ENCODE peak calls at places on chromosomes 16 and 17, in six cellular contexts. D, G, W, M, V and J are unnamed samples.
A peak's percentile ranks its signal among the peaks of the same experiment; 100 is the strongest.

GRCh38 chr16:15035163-15035729 is 20.6 kb downstream of the NTAN1 start:
- DNase-seq in D (no peak), G (no peak), W (no peak), M (no peak), V (no peak), J (no peak)

GRCh38 chr17:57921342-57921741 is 33.9 kb downstream of the CUEDC1 start:
- DNase-seq in D (no peak), G (no peak), W (no peak), M (peak; percentile 58), V (no peak), J (no peak)

GRCh38 chr16:67943256-67943618 is 683 bp downstream of the LCAT start:
- DNase-seq in D (no peak), G (no peak), W (no peak), M (no peak), V (no peak), J (no peak)

GRCh38 chr16:58056580-58056979 is 31.0 kb downstream of the MMP15 start:
- DNase-seq in D (no peak), G (no peak), W (no peak), M (no peak), V (no peak), J (no peak)

GRCh38 chr16:81823734-81824133 is 44.6 kb downstream of the PLCG2 start:
- DNase-seq in D (no peak), G (no peak), W (no peak), M (no peak), V (no peak), J (no peak)

GRCh38 chr17:48553837-48554236 is 8.9 kb upstream of the HOXB2 start:
- DNase-seq in D (no peak), G (no peak), W (no peak), M (peak; percentile 52), V (no peak), J (no peak)

GRCh38 chr16:11361751-11362742 is 16.8 kb downstream of the RMI2 start:
- DNase-seq in D (no peak), G (no peak), W (peak; percentile 56), M (no peak), V (no peak), J (no peak)

GRCh38 chr16:68079616-68080344 is 5.4 kb upstream of the NFATC3 start:
- DNase-seq in D (peak; percentile 88), G (no peak), W (peak; percentile 78), M (peak; percentile 14), V (no peak), J (no peak)

GRCh38 chr16:30136971-30137601 is 14.1 kb upstream of the MAPK3 start:
- DNase-seq in D (no peak), G (no peak), W (no peak), M (no peak), V (no peak), J (no peak)

GRCh38 chr17:62888148-62888547 is 77.9 kb upstream of the TANC2 start:
- DNase-seq in D (no peak), G (no peak), W (no peak), M (no peak), V (no peak), J (no peak)

GRCh38 chr17:14118951-14119350 is 49.6 kb downstream of the COX10 start:
- DNase-seq in D (no peak), G (no peak), W (no peak), M (no peak), V (no peak), J (no peak)

GRCh38 chr17:75808905-75809621 is 24.5 kb downstream of the UNK start:
- DNase-seq in D (peak; percentile 80), G (peak; percentile 29), W (no peak), M (peak; percentile 42), V (peak; percentile 27), J (peak; percentile 49)

GRCh38 chr17:67095803-67096202 is 51.4 kb downstream of the CACNG1 start:
- DNase-seq in D (no peak), G (no peak), W (no peak), M (peak; percentile 50), V (no peak), J (no peak)

GRCh38 chr16:5438591-5438990 is 341.0 kb upstream of the EEF2KMT start:
- DNase-seq in D (no peak), G (peak; percentile 26), W (no peak), M (no peak), V (no peak), J (no peak)

GRCh38 chr16:59633996-59634579 is 900.0 kb upstream of the GOT2 start:
- DNase-seq in D (no peak), G (no peak), W (no peak), M (peak; percentile 70), V (no peak), J (no peak)

GRCh38 chr17:27807567-27808470 is 7.5 kb upstream of the NOS2 start:
- DNase-seq in D (peak; percentile 14), G (no peak), W (peak; percentile 11), M (no peak), V (no peak), J (peak; percentile 52)

GRCh38 chr17:78337244-78338109 is 22.4 kb downstream of the SOCS3 start:
- DNase-seq in D (no peak), G (peak; percentile 42), W (peak; percentile 66), M (peak; percentile 82), V (no peak), J (peak; percentile 71)

GRCh38 chr16:67268136-67268579 is 11.2 kb upstream of the PLEKHG4 start:
- DNase-seq in D (peak; percentile 55), G (peak; percentile 94), W (no peak), M (peak; percentile 86), V (no peak), J (peak; percentile 78)

GRCh38 chr16:87578531-87578930 is 23.8 kb upstream of the JPH3 start:
- DNase-seq in D (no peak), G (no peak), W (no peak), M (no peak), V (no peak), J (no peak)
- H3K4me3 ChIP-seq in D (no peak overlapping the region), G (no peak overlapping the region), W (no peak overlapping the region), M (no peak overlapping the region), V (no peak overlapping the region), J (no peak overlapping the region)

DNA sequence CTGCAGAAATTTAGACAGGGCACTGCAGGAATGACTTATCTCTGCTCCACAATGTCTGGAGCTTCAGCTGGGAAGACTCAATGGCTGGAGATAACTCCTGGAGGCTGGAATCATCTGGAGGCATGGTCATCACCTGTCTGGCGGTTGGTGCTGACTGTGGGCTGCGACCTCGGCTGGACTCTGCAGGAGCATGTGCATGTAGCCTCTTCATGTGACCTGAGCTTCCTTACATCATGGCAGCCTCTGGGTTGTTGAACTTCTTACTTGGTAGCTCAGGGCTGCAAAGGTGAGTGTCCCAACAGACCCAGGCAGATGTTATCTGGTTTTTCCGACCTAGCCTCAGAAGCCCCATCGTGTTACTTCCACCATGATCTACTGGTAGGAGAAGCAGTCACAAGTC is 188.2 kb upstream of the RPL38 start:
- DNase-seq in D (no peak), G (no peak), W (no peak), M (no peak), V (no peak), J (no peak)
- H3K27ac ChIP-seq in D (no peak overlapping the region), G (no peak overlapping the region), W (no peak overlapping the region), M (no peak overlapping the region), V (no peak overlapping the region), J (no peak overlapping the region)

DNA sequence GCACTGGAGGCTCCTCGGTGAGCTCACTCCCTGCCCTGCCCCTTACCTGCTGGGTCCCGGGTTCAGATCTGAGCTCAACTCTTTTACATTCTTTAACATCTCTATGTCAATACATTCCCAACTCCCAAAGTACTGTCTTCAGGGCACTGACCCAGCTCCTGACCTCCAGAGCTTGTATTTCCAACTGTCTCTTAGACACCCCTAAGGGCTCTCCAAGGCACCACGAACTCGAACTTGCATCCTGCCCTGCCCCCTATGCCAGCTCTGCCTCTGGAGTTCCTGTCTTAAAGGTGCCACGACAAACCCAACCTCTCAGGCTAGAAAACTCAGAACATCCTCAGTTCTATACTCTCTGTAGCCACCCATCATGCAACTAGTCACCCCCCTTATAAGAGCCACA is 38.6 kb downstream of the IFT140 start:
- DNase-seq in D (no peak), G (no peak), W (no peak), M (no peak), V (no peak), J (no peak)
- H3K4me3 ChIP-seq in D (no peak overlapping the region), G (no peak overlapping the region), W (no peak overlapping the region), M (no peak overlapping the region), V (no peak overlapping the region), J (no peak overlapping the region)

GRCh38 chr16:89476379-89476778 is 14.0 kb downstream of the ANKRD11 start:
- DNase-seq in D (no peak), G (no peak), W (no peak), M (no peak), V (no peak), J (no peak)

GRCh38 chr16:89481556-89481955 is 8.8 kb downstream of the ANKRD11 start:
- DNase-seq in D (no peak), G (no peak), W (no peak), M (no peak), V (no peak), J (no peak)

GRCh38 chr16:89476811-89477261 is 13.5 kb downstream of the ANKRD11 start:
- DNase-seq in D (no peak), G (no peak), W (peak; percentile 76), M (no peak), V (no peak), J (no peak)

GRCh38 chr16:89475144-89475543 is 15.2 kb downstream of the ANKRD11 start:
- DNase-seq in D (no peak), G (peak; percentile 72), W (no peak), M (no peak), V (no peak), J (no peak)

DNA sequence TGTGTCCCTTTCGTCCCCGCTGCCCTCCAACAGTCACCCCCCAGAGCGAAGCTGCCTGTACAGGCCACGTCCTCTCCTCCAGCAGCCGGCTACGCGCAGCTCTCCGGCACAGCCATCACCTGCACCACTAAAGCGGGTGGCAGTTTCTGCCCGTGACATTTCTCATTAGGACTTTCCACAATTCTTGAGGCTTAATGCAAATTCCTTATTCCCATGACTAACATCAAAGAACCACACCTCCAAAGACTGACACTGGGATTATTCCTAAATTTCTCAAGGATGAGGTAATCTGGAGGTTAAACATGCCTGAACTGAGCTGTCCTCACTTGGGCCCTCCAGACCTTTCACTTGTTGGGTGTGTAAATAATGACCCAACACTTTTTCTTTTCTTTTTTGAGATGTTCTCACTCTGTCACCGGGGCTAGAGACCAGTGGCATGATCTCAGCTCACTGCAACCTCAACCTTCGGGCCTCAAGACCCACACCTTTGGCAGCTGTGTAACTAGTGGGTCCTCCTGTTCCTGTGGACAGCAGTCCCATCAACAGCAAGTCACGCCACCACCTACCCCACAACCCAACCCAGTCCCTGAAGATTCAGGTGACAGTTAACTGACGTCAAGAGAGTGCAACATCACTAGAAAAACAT is 11.7 kb downstream of the ANKRD11 start:
- DNase-seq in D (no peak), G (peak; percentile 95), W (no peak), M (no peak), V (no peak), J (peak; percentile 56)
- H3K27ac ChIP-seq in D (no peak overlapping the region), G (no peak overlapping the region), W (peak overlapping the region; percentile 73), M (peak overlapping the region; percentile 30), V (no peak overlapping the region), J (peak overlapping the region; percentile 45)